ENCODE peak calls at places on chromosomes 1 and 21, in nine cellular contexts. O is natural killer cell, K is A549, X is lower leg skin, G is glutamatergic neuron, E is HCT116, Y is endothelial cell, B is body of pancreas, S is cardiac muscle cell. Q is an unnamed sample.
A peak's percentile ranks its signal among the peaks of the same experiment; 100 is the strongest.

GRCh38 chr1:34794790-34795180 is 2.0 kb downstream of the GJA4 start:
- DNase-seq in B (no peak), O (no peak), Y (no peak), S (no peak), K (no peak), G (no peak), X (no peak), E (no peak), Q (no peak)

GRCh38 chr1:180158149-180159147 is 3.8 kb downstream of the QSOX1 start:
- DNase-seq in E (no peak), O (no peak), Y (no peak), S (no peak), B (peak; percentile 76), G (no peak), K (no peak), X (no peak), Q (no peak)

GRCh38 chr1:83095570-83095969 is 903.4 kb downstream of the TTLL7 start:
- DNase-seq in O (no peak), Y (no peak), X (no peak), E (no peak), B (no peak), K (no peak), G (no peak), S (no peak), Q (no peak)

GRCh38 chr1:152774875-152775274 is at the start of gene LCE1F:
- DNase-seq in B (no peak), Y (no peak), O (no peak), X (no peak), K (peak; percentile 16), G (no peak), E (peak; percentile 15), S (no peak), Q (no peak)

GRCh38 chr1:228830954-228831481 is 95.7 kb downstream of the RHOU start:
- DNase-seq in O (no peak), E (peak; percentile 64), G (no peak), B (peak; percentile 25), S (peak; percentile 64), X (no peak), K (no peak), Y (no peak), Q (no peak)

GRCh38 chr1:211951856-211952255 is 83.5 kb downstream of the INTS7 start:
- DNase-seq in X (no peak), K (peak; percentile 38), B (no peak), E (peak; percentile 28), O (no peak), S (peak; percentile 44), G (no peak), Y (no peak), Q (no peak)

GRCh38 chr1:214957330-214958137 is 125.0 kb upstream of the KCNK2 start:
- DNase-seq in X (peak; percentile 63), E (no peak), S (peak; percentile 97), B (no peak), O (no peak), G (no peak), Y (no peak), K (peak; percentile 57), Q (no peak)

GRCh38 chr1:240613353-240614142 is 1.6 kb upstream of the GREM2 start:
- DNase-seq in S (no peak), B (no peak), G (no peak), K (no peak), X (no peak), Y (no peak), E (no peak), O (no peak), Q (no peak)

GRCh38 chr1:88956003-88956402 is 36.4 kb downstream of the KYAT3 start:
- DNase-seq in Y (no peak), B (no peak), X (no peak), S (no peak), E (no peak), O (no peak), K (no peak), G (no peak), Q (no peak)

GRCh38 chr1:31207590-31207989 is 32.1 kb downstream of the NKAIN1 start:
- DNase-seq in G (no peak), S (no peak), X (no peak), O (no peak), Y (no peak), E (no peak), K (no peak), B (no peak), Q (no peak)

GRCh38 chr1:16009030-16009460 is 5.0 kb downstream of the SRARP start:
- DNase-seq in G (peak; percentile 93), O (peak; percentile 71), E (peak; percentile 64), B (peak; percentile 89), Y (peak; percentile 85), X (peak; percentile 73), K (peak; percentile 74), S (peak; percentile 83), Q (peak; percentile 94)

GRCh38 chr1:89894210-89894668 is 73.4 kb downstream of the LRRC8D start:
- DNase-seq in Y (no peak), G (no peak), K (peak; percentile 48), S (peak; percentile 91), O (no peak), E (no peak), B (no peak), X (no peak), Q (no peak)

GRCh38 chr21:38945536-38946245 is 140.0 kb downstream of the ETS2 start:
- DNase-seq in X (no peak), O (no peak), S (no peak), E (no peak), B (no peak), Y (no peak), K (no peak), G (no peak), Q (peak; percentile 42)

GRCh38 chr1:38402230-38402815 is 355.7 kb upstream of the POU3F1 start:
- DNase-seq in G (no peak), K (no peak), E (no peak), O (no peak), B (no peak), Y (no peak), S (no peak), X (no peak), Q (no peak)

GRCh38 chr1:38403667-38404066 is 357.1 kb upstream of the POU3F1 start:
- DNase-seq in Y (no peak), B (no peak), G (no peak), K (no peak), S (no peak), E (no peak), X (no peak), O (no peak), Q (no peak)
- TF ChIP-seq CTCF in Y (no peak), B (no peak), G (no peak), K (no peak), S (no peak), E (peak; percentile 29), X (no peak), O (no peak), Q (no peak)

GRCh38 chr1:178189814-178190213 is 95.9 kb downstream of the RASAL2 start:
- DNase-seq in O (no peak), K (peak; percentile 58), B (peak; percentile 6), X (no peak), G (peak; percentile 32), E (peak; percentile 13), Y (peak; percentile 54), S (peak; percentile 50), Q (peak; percentile 27)
- TF ChIP-seq CTCF in O (no peak), K (peak; percentile 51), B (peak; percentile 10), X (no peak), G (peak; percentile 45), E (peak; percentile 73), Y (peak; percentile 31), S (peak; percentile 44), Q (peak; percentile 56)

GRCh38 chr21:33132054-33132453 is 62.1 kb downstream of the OLIG1 start:
- DNase-seq in K (no peak), S (no peak), B (no peak), E (no peak), X (no peak), Y (no peak), G (no peak), O (no peak), Q (no peak)
- TF ChIP-seq CTCF in K (peak; percentile 6), S (peak; percentile 6), B (no peak), E (peak; percentile 51), X (no peak), Y (no peak), G (peak; percentile 29), O (no peak), Q (no peak)

GRCh38 chr1:96752394-96752793 is 30.8 kb downstream of the PTBP2 start:
- DNase-seq in K (no peak), O (no peak), B (no peak), S (no peak), E (no peak), X (no peak), Y (no peak), G (no peak), Q (no peak)

GRCh38 chr1:96756789-96757188 is 35.2 kb downstream of the PTBP2 start:
- DNase-seq in Y (no peak), X (no peak), S (peak; percentile 13), E (no peak), B (no peak), K (no peak), O (no peak), G (no peak), Q (no peak)
- TF ChIP-seq CTCF in Y (no peak), X (no peak), S (no peak), E (no peak), B (no peak), K (no peak), O (no peak), G (no peak), Q (no peak)

GRCh38 chr1:165068716-165069115 is 287.8 kb downstream of the LMX1A start:
- DNase-seq in X (no peak), S (no peak), B (no peak), G (no peak), K (no peak), O (no peak), E (no peak), Y (no peak), Q (peak; percentile 9)

GRCh38 chr1:165075725-165076370 is 280.7 kb downstream of the LMX1A start:
- DNase-seq in B (peak; percentile 26), G (peak; percentile 54), E (no peak), Y (peak; percentile 51), X (no peak), O (no peak), K (peak; percentile 47), S (peak; percentile 47), Q (peak; percentile 29)

GRCh38 chr1:165070675-165071074 is 285.8 kb downstream of the LMX1A start:
- DNase-seq in B (no peak), O (no peak), S (no peak), K (no peak), G (no peak), E (no peak), Y (no peak), X (no peak), Q (no peak)

GRCh38 chr1:165069829-165070228 is 286.7 kb downstream of the LMX1A start:
- DNase-seq in Y (no peak), X (no peak), O (no peak), E (no peak), K (no peak), S (no peak), G (no peak), B (no peak), Q (no peak)

DNA sequence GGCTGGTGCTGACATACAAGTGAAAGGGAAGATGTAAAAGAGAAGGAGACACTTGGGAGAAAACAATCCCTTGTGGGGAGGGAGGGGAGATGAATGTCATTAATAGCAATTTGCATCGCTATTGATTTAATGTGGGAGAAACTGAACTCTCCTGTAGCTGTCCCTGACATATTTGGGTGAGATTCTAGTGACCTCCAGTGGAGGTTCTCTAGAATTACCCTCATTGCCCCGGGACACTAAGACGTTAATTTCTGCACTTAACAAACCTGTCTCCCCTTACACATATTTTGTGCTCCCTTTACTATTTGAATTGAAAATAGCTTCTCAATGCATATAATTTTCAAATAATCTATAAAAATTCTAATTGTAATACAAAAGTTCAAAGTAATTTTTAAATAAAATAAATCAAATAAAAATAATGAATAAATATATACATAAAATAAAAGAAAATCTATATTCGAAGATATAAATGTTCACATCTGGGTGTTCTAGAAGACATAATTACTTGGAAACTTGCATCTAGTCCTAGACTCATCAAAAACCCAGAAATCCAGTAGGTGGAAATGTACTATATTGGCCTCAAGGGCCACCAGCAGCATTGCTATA is 283.0 kb downstream of the LMX1A start:
- DNase-seq in O (no peak), E (peak; percentile 51), Y (peak; percentile 22), B (no peak), G (no peak), K (peak; percentile 59), X (no peak), S (peak; percentile 72), Q (peak; percentile 17)
- TF ChIP-seq CTCF in O (peak; percentile 15), E (peak; percentile 66), Y (peak; percentile 62), B (peak; percentile 74), G (peak; percentile 71), K (peak; percentile 89), X (no peak), S (peak; percentile 70), Q (peak; percentile 89)

Q was measured in nephron progenitor cell.